ENCODE peak calls at places on chromosomes 11 and 22, in seven cellular contexts. One of them, this sample, is unnamed.

GRCh38 chr11:46342237-46342636 is 5.0 kb upstream of the DGKZ start:
- DNase-seq in trophoblast cell: no peak
- DNase-seq in mesendoderm: peak; percentile 80
- DNase-seq in H1: no peak
- DNase-seq in neuronal stem cell: no peak
- DNase-seq in IMR-90: no peak
- DNase-seq in mesenchymal stem cell: peak; percentile 42
- DNase-seq in this sample: peak; percentile 69

GRCh38 chr11:11909727-11910126 is 68.0 kb downstream of the USP47 start:
- DNase-seq in mesendoderm: no peak
- DNase-seq in IMR-90: peak; percentile 76
- DNase-seq in trophoblast cell: no peak
- DNase-seq in mesenchymal stem cell: peak; percentile 23
- DNase-seq in H1: no peak
- DNase-seq in neuronal stem cell: no peak
- DNase-seq in this sample: no peak

GRCh38 chr11:11988099-11988651 is 20.3 kb downstream of the DKK3 start:
- DNase-seq in H1: no peak
- DNase-seq in mesendoderm: no peak
- DNase-seq in neuronal stem cell: no peak
- DNase-seq in IMR-90: peak; percentile 87
- DNase-seq in trophoblast cell: no peak
- DNase-seq in mesenchymal stem cell: peak; percentile 91
- DNase-seq in this sample: peak; percentile 20

GRCh38 chr11:12598330-12599256 is 75.6 kb upstream of the TEAD1 start:
- DNase-seq in mesendoderm: no peak
- DNase-seq in IMR-90: peak; percentile 59
- DNase-seq in mesenchymal stem cell: peak; percentile 55
- DNase-seq in H1: no peak
- DNase-seq in neuronal stem cell: no peak
- DNase-seq in trophoblast cell: no peak
- DNase-seq in this sample: no peak

GRCh38 chr11:101567086-101567485 is 16.7 kb downstream of the TRPC6 start:
- DNase-seq in H1: peak; percentile 57
- DNase-seq in mesenchymal stem cell: no peak
- DNase-seq in mesendoderm: peak; percentile 77
- DNase-seq in neuronal stem cell: peak; percentile 59
- DNase-seq in IMR-90: no peak
- DNase-seq in trophoblast cell: no peak
- DNase-seq in this sample: peak; percentile 67

GRCh38 chr11:15692739-15693138 is 578.0 kb downstream of the INSC start:
- DNase-seq in H1: peak; percentile 11
- DNase-seq in trophoblast cell: no peak
- DNase-seq in mesenchymal stem cell: peak; percentile 81
- DNase-seq in neuronal stem cell: no peak
- DNase-seq in mesendoderm: peak; percentile 21
- DNase-seq in IMR-90: peak; percentile 65
- DNase-seq in this sample: no peak

GRCh38 chr11:118406599-118407166 is 5.3 kb downstream of the ATP5MG start:
- DNase-seq in H1: no peak
- DNase-seq in neuronal stem cell: no peak
- DNase-seq in IMR-90: peak; percentile 39
- DNase-seq in mesenchymal stem cell: peak; percentile 21
- DNase-seq in mesendoderm: no peak
- DNase-seq in trophoblast cell: no peak
- DNase-seq in this sample: no peak

GRCh38 chr11:40294343-40294723 is 1165.1 kb downstream of the LRRC4C start:
- DNase-seq in IMR-90: no peak
- DNase-seq in trophoblast cell: no peak
- DNase-seq in neuronal stem cell: no peak
- DNase-seq in H1: no peak
- DNase-seq in mesenchymal stem cell: no peak
- DNase-seq in mesendoderm: no peak
- DNase-seq in this sample: no peak

GRCh38 chr11:12272821-12273617 is 104.4 kb upstream of the PARVA start:
- DNase-seq in trophoblast cell: peak; percentile 69
- DNase-seq in mesenchymal stem cell: peak; percentile 31
- DNase-seq in IMR-90: peak; percentile 61
- DNase-seq in neuronal stem cell: no peak
- DNase-seq in H1: no peak
- DNase-seq in mesendoderm: no peak
- DNase-seq in this sample: no peak

GRCh38 chr11:12222099-12222751 is 111.8 kb downstream of the MICAL2 start:
- DNase-seq in H1: no peak
- DNase-seq in neuronal stem cell: no peak
- DNase-seq in mesendoderm: peak; percentile 49
- DNase-seq in mesenchymal stem cell: no peak
- DNase-seq in trophoblast cell: no peak
- DNase-seq in IMR-90: no peak
- DNase-seq in this sample: no peak

GRCh38 chr11:104943561-104943960 is 24.8 kb downstream of the CASP4 start:
- DNase-seq in trophoblast cell: no peak
- DNase-seq in mesenchymal stem cell: no peak
- DNase-seq in IMR-90: no peak
- DNase-seq in mesendoderm: no peak
- DNase-seq in H1: no peak
- DNase-seq in neuronal stem cell: no peak
- DNase-seq in this sample: no peak

GRCh38 chr11:125128450-125128849 is 17.0 kb upstream of the TMEM218 start:
- DNase-seq in IMR-90: peak; percentile 93
- DNase-seq in mesenchymal stem cell: peak; percentile 34
- DNase-seq in H1: no peak
- DNase-seq in trophoblast cell: no peak
- DNase-seq in neuronal stem cell: no peak
- DNase-seq in mesendoderm: no peak
- DNase-seq in this sample: no peak

GRCh38 chr11:66883021-66883968 is 26.4 kb downstream of the LRFN4 start:
- DNase-seq in neuronal stem cell: peak; percentile 54
- DNase-seq in trophoblast cell: peak; percentile 71
- DNase-seq in mesendoderm: peak; percentile 89
- DNase-seq in mesenchymal stem cell: peak; percentile 52
- DNase-seq in H1: peak; percentile 97
- DNase-seq in IMR-90: peak; percentile 86
- DNase-seq in this sample: peak; percentile 91

GRCh38 chr11:64119748-64120147 is 46.2 kb downstream of the MACROD1 start:
- DNase-seq in trophoblast cell: no peak
- DNase-seq in neuronal stem cell: no peak
- DNase-seq in IMR-90: no peak
- DNase-seq in H1: no peak
- DNase-seq in mesenchymal stem cell: no peak
- DNase-seq in mesendoderm: no peak
- DNase-seq in this sample: no peak

GRCh38 chr11:10666976-10667892 is 26.3 kb downstream of the IRAG1 start:
- DNase-seq in IMR-90: peak; percentile 84
- DNase-seq in mesendoderm: no peak
- DNase-seq in H1: no peak
- DNase-seq in neuronal stem cell: no peak
- DNase-seq in mesenchymal stem cell: peak; percentile 74
- DNase-seq in trophoblast cell: no peak
- DNase-seq in this sample: no peak

DNA sequence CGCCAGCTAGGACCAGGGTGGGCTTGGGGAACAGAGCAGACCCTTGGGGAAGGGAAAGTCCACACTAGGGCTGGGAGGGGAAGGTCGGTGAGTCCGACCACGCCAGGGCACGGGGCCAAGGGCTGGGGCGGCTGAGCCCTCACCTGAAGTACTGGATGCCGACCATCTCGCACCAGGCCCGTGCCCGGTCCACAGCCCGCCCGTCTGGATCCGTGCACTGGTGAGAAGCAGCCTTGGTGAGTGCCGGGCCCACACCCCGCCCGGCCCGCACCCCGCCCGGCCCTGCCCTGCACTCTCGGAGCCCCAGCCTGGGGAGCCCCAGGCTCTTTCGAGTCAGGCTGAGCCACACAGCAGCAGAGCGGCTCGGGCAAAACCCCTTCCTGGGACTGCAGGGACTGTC is 1.9 kb upstream of the BAIAP2L2 start:
- DNase-seq in neuronal stem cell: no peak
- DNase-seq in IMR-90: no peak
- DNase-seq in mesenchymal stem cell: no peak
- DNase-seq in trophoblast cell: no peak
- DNase-seq in mesendoderm: no peak
- DNase-seq in H1: no peak
- DNase-seq in this sample: no peak
- H4K8ac ChIP-seq in neuronal stem cell: no peak overlapping the region
- H4K8ac ChIP-seq in IMR-90: no peak overlapping the region
- H4K8ac ChIP-seq in mesenchymal stem cell: no peak overlapping the region
- H4K8ac ChIP-seq in trophoblast cell: no peak overlapping the region
- H4K8ac ChIP-seq in mesendoderm: no peak overlapping the region
- H4K8ac ChIP-seq in H1: peak overlapping the region; percentile 68
- H4K8ac ChIP-seq in this sample: no peak overlapping the region

DNA sequence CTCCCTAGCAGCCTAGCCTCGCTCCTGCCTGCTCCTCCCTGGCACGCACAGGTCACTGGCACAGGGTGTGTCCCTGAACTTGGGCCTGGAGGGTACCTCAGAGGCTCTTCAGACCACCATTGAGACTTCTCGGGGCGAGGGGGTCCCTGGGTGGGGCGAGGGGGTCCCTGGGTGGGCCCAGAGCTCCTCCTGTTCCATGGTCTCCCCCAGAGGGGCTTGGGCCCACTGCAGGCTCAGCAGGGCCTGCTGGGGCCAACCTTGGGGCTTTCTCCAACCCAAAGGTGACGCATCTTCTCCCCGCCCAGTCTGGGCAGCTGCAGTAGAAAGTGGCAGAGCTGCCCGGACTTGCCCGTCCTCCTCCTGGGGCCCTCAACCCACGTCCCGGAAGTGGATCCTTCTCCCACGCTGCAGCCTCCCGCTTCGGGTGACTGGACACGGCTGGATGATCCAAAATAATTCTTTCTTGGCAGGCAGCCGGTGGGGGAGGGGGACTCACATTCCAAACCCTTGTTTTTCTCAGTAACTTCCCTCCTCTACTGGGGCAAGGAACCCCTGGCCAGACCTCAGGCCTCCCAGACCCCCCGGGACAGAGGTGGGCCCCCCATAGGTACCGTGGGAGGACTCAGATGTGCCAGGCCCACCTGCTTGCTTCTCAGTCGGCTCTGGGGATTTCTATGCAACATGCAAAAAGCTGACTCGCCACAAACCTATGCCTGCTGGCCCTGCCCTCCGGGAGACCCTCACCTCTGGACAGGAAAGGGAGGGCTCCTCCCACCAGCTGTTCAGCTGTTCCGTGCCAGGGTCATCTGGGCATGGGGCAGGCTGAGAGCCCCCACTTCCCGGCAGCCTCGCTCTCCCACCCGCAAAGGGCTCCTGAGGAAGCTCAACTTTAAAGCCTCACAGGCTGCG is 1.5 kb downstream of the PLXNB2 start:
- DNase-seq in IMR-90: peak; percentile 95
- DNase-seq in trophoblast cell: peak; percentile 89
- DNase-seq in mesendoderm: peak; percentile 53
- DNase-seq in H1: no peak
- DNase-seq in neuronal stem cell: no peak
- DNase-seq in mesenchymal stem cell: peak; percentile 90
- DNase-seq in this sample: no peak
- H3K27ac ChIP-seq in IMR-90: peak overlapping the region; percentile 96
- H3K27ac ChIP-seq in trophoblast cell: peak overlapping the region; percentile 28
- H3K27ac ChIP-seq in mesendoderm: no peak overlapping the region
- H3K27ac ChIP-seq in H1: peak overlapping the region; percentile 28
- H3K27ac ChIP-seq in neuronal stem cell: peak overlapping the region; percentile 49
- H3K27ac ChIP-seq in mesenchymal stem cell: peak overlapping the region; percentile 97
- H3K27ac ChIP-seq in this sample: no peak overlapping the region

GRCh38 chr11:6377902-6378694 is 12.2 kb upstream of the SMPD1 start:
- DNase-seq in trophoblast cell: no peak
- DNase-seq in H1: no peak
- DNase-seq in IMR-90: no peak
- DNase-seq in mesenchymal stem cell: peak; percentile 10
- DNase-seq in mesendoderm: no peak
- DNase-seq in neuronal stem cell: no peak
- DNase-seq in this sample: no peak
- H4K8ac ChIP-seq in trophoblast cell: no peak overlapping the region
- H4K8ac ChIP-seq in H1: no peak overlapping the region
- H4K8ac ChIP-seq in IMR-90: no peak overlapping the region
- H4K8ac ChIP-seq in mesenchymal stem cell: no peak overlapping the region
- H4K8ac ChIP-seq in mesendoderm: no peak overlapping the region
- H4K8ac ChIP-seq in neuronal stem cell: no peak overlapping the region
- H4K8ac ChIP-seq in this sample: no peak overlapping the region

GRCh38 chr11:112523917-112524316 is 263.3 kb upstream of the PLET1 start:
- DNase-seq in H1: no peak
- DNase-seq in mesendoderm: no peak
- DNase-seq in mesenchymal stem cell: peak; percentile 19
- DNase-seq in neuronal stem cell: no peak
- DNase-seq in trophoblast cell: no peak
- DNase-seq in IMR-90: no peak
- DNase-seq in this sample: no peak
- H3K27ac ChIP-seq in H1: no peak overlapping the region
- H3K27ac ChIP-seq in mesendoderm: no peak overlapping the region
- H3K27ac ChIP-seq in mesenchymal stem cell: no peak overlapping the region
- H3K27ac ChIP-seq in neuronal stem cell: peak overlapping the region; percentile 55
- H3K27ac ChIP-seq in trophoblast cell: no peak overlapping the region
- H3K27ac ChIP-seq in IMR-90: no peak overlapping the region
- H3K27ac ChIP-seq in this sample: no peak overlapping the region

DNA sequence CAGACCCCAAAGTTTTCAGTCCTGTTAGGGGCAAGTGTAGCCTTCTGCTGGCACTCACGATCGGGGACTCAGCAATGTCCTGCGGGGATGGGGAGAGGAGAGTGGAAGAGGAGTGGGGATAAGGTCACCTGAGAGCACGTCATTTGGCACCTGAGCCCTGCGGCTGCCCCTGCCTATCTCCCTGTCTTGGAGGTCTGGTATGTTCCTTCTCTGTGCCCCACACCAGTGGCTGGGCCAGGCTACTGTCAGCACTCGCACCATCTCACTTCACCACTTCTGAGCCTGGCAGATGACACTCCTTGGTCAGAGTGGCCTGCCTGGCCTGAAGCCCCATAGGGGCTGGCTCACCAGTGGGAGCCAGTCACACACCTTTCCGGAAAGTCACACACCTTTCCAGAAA is 20.1 kb upstream of the CHADL start:
- DNase-seq in mesenchymal stem cell: no peak
- DNase-seq in IMR-90: no peak
- DNase-seq in trophoblast cell: peak; percentile 57
- DNase-seq in mesendoderm: no peak
- DNase-seq in neuronal stem cell: no peak
- DNase-seq in H1: no peak
- DNase-seq in this sample: no peak
- H4K8ac ChIP-seq in mesenchymal stem cell: no peak overlapping the region
- H4K8ac ChIP-seq in IMR-90: no peak overlapping the region
- H4K8ac ChIP-seq in trophoblast cell: no peak overlapping the region
- H4K8ac ChIP-seq in mesendoderm: no peak overlapping the region
- H4K8ac ChIP-seq in neuronal stem cell: no peak overlapping the region
- H4K8ac ChIP-seq in H1: no peak overlapping the region
- H4K8ac ChIP-seq in this sample: no peak overlapping the region

GRCh38 chr11:70498171-70498571 is 99.8 kb downstream of the CTTN start:
- DNase-seq in mesendoderm: no peak
- DNase-seq in trophoblast cell: no peak
- DNase-seq in neuronal stem cell: no peak
- DNase-seq in H1: no peak
- DNase-seq in IMR-90: no peak
- DNase-seq in mesenchymal stem cell: no peak
- DNase-seq in this sample: no peak

GRCh38 chr11:70501026-70501901 is 102.9 kb downstream of the CTTN start:
- DNase-seq in trophoblast cell: no peak
- DNase-seq in H1: no peak
- DNase-seq in neuronal stem cell: no peak
- DNase-seq in IMR-90: no peak
- DNase-seq in mesendoderm: peak; percentile 58
- DNase-seq in mesenchymal stem cell: no peak
- DNase-seq in this sample: no peak

GRCh38 chr11:70498976-70499801 is 100.9 kb downstream of the CTTN start:
- DNase-seq in H1: no peak
- DNase-seq in trophoblast cell: no peak
- DNase-seq in neuronal stem cell: no peak
- DNase-seq in IMR-90: no peak
- DNase-seq in mesendoderm: no peak
- DNase-seq in mesenchymal stem cell: no peak
- DNase-seq in this sample: no peak

GRCh38 chr11:70501933-70502540 is 103.7 kb downstream of the CTTN start:
- DNase-seq in trophoblast cell: no peak
- DNase-seq in IMR-90: no peak
- DNase-seq in H1: no peak
- DNase-seq in mesendoderm: no peak
- DNase-seq in neuronal stem cell: no peak
- DNase-seq in mesenchymal stem cell: no peak
- DNase-seq in this sample: no peak

GRCh38 chr11:70500076-70500847 is 101.9 kb downstream of the CTTN start:
- DNase-seq in trophoblast cell: no peak
- DNase-seq in mesendoderm: no peak
- DNase-seq in mesenchymal stem cell: no peak
- DNase-seq in neuronal stem cell: no peak
- DNase-seq in H1: no peak
- DNase-seq in IMR-90: no peak
- DNase-seq in this sample: no peak
- H3K27ac ChIP-seq in trophoblast cell: no peak overlapping the region
- H3K27ac ChIP-seq in mesendoderm: no peak overlapping the region
- H3K27ac ChIP-seq in mesenchymal stem cell: no peak overlapping the region
- H3K27ac ChIP-seq in neuronal stem cell: no peak overlapping the region
- H3K27ac ChIP-seq in H1: no peak overlapping the region
- H3K27ac ChIP-seq in IMR-90: no peak overlapping the region
- H3K27ac ChIP-seq in this sample: no peak overlapping the region